ENCODE peak calls at places on chromosomes 3 and 15, in seven cellular contexts. V is psoas muscle, T is adipocyte, A is IMR-90, B is AG04450, I is lower lobe of right lung, U is right cardiac atrium. W is an unnamed sample. For H3K27me3 and H3K9me3, the result is how much of the 10 kb centered on the place peaks cover.

GRCh38 chr3:159751754-159752153 is 236.9 kb upstream of the IL12A start:
- DNase-seq in V (no peak), T (no peak), A (no peak), B (no peak), I (no peak), U (no peak), W (no peak)

GRCh38 chr3:15241341-15241740 is 35.3 kb downstream of the CAPN7 start:
- DNase-seq in V (peak), T (peak), A (no peak), B (no peak), I (no peak), U (peak), W (peak)

GRCh38 chr15:45118131-45118588 is 4.0 kb downstream of the DUOXA2 start:
- DNase-seq in V (peak), T (peak), A (peak), B (peak), I (peak), U (peak), W (peak)

GRCh38 chr3:108053025-108053424 is 37.8 kb downstream of the CD47 start:
- DNase-seq in V (no peak), T (no peak), A (no peak), B (no peak), I (peak), U (no peak), W (no peak)

GRCh38 chr3:69085543-69086132 is 901 bp downstream of the ARL6IP5 start:
- DNase-seq in V (peak), T (no peak), A (no peak), B (no peak), I (peak), U (no peak), W (peak)

GRCh38 chr3:171028025-171028778 is 1.7 kb upstream of the SLC2A2 start:
- DNase-seq in V (peak), T (peak), A (peak), B (peak), I (peak), U (peak), W (no peak)

GRCh38 chr3:21942328-21942727 is 191.3 kb upstream of the ZNF385D start:
- DNase-seq in V (no peak), T (peak), A (peak), B (peak), I (no peak), U (no peak), W (no peak)

GRCh38 chr3:46674031-46674592 is 19.4 kb downstream of the ALS2CL start:
- DNase-seq in V (no peak), T (no peak), A (no peak), B (no peak), I (peak), U (peak), W (no peak)

GRCh38 chr3:197430961-197431910 is 124.5 kb downstream of the BDH1 start:
- DNase-seq in V (no peak), T (peak), A (peak), B (no peak), I (no peak), U (no peak), W (no peak)

GRCh38 chr3:123186695-123187094 is 15.0 kb upstream of the SEC22A start:
- DNase-seq in V (no peak), T (no peak), A (no peak), B (no peak), I (no peak), U (no peak), W (no peak)

GRCh38 chr15:39376371-39376909 is 204.4 kb upstream of the THBS1 start:
- DNase-seq in V (no peak), T (peak), A (no peak), B (no peak), I (no peak), U (no peak), W (no peak)

GRCh38 chr15:79091204-79091867 is 756 bp upstream of the RASGRF1 start:
- DNase-seq in V (no peak), T (peak), A (peak), B (no peak), I (no peak), U (no peak), W (no peak)

GRCh38 chr15:71458089-71458660 is 342.9 kb downstream of the THSD4 start:
- DNase-seq in V (no peak), T (no peak), A (no peak), B (no peak), I (no peak), U (no peak), W (no peak)

GRCh38 chr3:112730210-112730609 is 89.3 kb upstream of the CCDC80 start:
- DNase-seq in V (no peak), T (no peak), A (peak), B (no peak), I (no peak), U (no peak), W (no peak)

GRCh38 chr15:51775967-51776816 is 24.8 kb downstream of the TMOD2 start:
- DNase-seq in V (no peak), T (peak), A (peak), B (peak), I (no peak), U (no peak), W (peak)

GRCh38 chr3:79651536-79652065 is 116.2 kb downstream of the ROBO1 start:
- DNase-seq in V (no peak), T (no peak), A (no peak), B (no peak), I (peak), U (no peak), W (peak)

GRCh38 chr3:134799393-134799792 is 4.3 kb downstream of the EPHB1 start:
- DNase-seq in V (no peak), T (peak), A (peak), B (no peak), I (no peak), U (no peak), W (no peak)

GRCh38 chr15:60795889-60796288 is 316.9 kb upstream of the ICE2 start:
- DNase-seq in V (no peak), T (no peak), A (no peak), B (no peak), I (no peak), U (no peak), W (no peak)

GRCh38 chr15:99974246-99974645 is 241.0 kb upstream of the LYSMD4 start:
- DNase-seq in V (no peak), T (no peak), A (no peak), B (no peak), I (no peak), U (no peak), W (no peak)

GRCh38 chr15:92901053-92901761 is 1.1 kb downstream of the CHD2 start:
- DNase-seq in V (no peak), T (no peak), A (no peak), B (no peak), I (no peak), U (no peak), W (no peak)

GRCh38 chr3:171810278-171811058 is at the start of gene PLD1:
- DNase-seq in V (peak), T (peak), A (peak), B (no peak), I (peak), U (peak), W (peak)

GRCh38 chr3:16205156-16205870 is 30.8 kb downstream of the GALNT15 start:
- DNase-seq in V (no peak), T (no peak), A (peak), B (no peak), I (no peak), U (no peak), W (no peak)

GRCh38 chr3:127763337-127763736 is 59.0 kb downstream of the MGLL start:
- DNase-seq in V (no peak), T (no peak), A (no peak), B (no peak), I (no peak), U (peak), W (no peak)

DNA sequence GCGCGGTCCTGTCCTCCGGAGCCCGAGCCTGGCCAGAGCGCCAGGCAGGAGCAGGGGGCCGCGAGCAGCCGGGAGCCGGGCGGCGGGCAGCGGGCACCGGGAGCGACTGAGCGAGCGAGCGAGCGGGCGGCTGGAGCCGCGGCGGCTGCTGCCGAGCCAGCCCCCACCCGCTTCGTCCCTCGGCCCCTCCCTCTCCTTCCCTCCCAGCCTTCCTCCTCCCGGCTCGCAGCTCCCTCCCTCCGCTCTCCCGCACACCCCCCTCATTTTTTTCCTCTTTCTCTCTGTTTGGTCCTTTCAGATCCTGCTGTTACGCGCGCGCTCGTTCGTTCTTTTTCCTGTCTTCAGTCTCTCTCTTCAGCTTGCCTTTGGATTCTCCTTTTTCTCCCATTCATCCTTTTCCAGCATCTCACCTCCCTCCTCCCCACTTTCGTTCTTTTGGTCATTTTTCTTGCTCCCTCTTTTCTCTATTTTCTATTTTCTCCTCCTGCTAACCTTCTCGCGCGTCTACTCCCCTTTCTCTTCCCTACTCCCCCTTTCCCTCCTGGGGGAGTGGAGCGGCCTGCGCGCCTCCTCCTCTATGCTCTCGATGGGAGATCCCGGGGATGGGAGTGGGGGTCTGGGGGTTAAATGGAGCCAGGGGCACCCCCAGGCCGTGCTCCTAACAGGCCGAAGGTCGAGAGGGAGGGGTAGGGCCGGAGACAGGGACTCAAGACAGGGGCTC is at the start of gene MEGF11:
- DNase-seq in V (peak), T (peak), A (peak), B (no peak), I (no peak), U (peak), W (peak)
- H3K27me3 ChIP-seq in V (half or more), T (half or more), A (half or more), B (half or more), I (half or more), U (under half), W (half or more)

DNA sequence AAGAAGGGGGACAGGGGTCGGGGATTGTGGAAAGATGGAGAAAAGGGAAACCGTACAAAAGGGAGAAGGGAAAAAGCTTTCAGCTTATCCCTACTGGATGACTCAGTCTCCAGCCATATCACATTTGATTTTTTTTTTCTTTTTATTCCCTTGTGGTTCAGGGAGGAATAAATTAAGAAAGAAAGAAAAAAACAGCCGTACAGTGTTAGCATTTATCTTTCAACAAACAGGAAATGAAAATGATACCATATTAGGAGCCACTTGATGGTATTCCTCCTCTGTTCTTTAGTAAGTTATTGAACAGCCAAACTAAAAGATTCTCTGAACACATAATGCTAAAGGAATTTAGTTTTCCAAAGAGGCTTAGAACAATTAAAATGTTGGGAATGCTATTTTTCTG is 594.4 kb downstream of the FOXP1 start:
- DNase-seq in V (no peak), T (peak), A (peak), B (no peak), I (no peak), U (no peak), W (no peak)
- H3K9me3 ChIP-seq in V (under half), T (under half), A (under half), B (under half), I (under half), U (under half), W (under half)

GRCh38 chr3:10406414-10406813 is 85.5 kb upstream of the SEC13 start:
- DNase-seq in V (no peak), T (no peak), A (no peak), B (no peak), I (no peak), U (no peak), W (no peak)

GRCh38 chr3:10404876-10405275 is 84.0 kb upstream of the SEC13 start:
- DNase-seq in V (no peak), T (no peak), A (no peak), B (no peak), I (no peak), U (no peak), W (no peak)

GRCh38 chr3:10401990-10402761 is 81.3 kb upstream of the SEC13 start:
- DNase-seq in V (no peak), T (no peak), A (no peak), B (no peak), I (no peak), U (no peak), W (no peak)

GRCh38 chr3:10405816-10406215 is 84.9 kb upstream of the SEC13 start:
- DNase-seq in V (no peak), T (no peak), A (no peak), B (no peak), I (no peak), U (no peak), W (no peak)

DNA sequence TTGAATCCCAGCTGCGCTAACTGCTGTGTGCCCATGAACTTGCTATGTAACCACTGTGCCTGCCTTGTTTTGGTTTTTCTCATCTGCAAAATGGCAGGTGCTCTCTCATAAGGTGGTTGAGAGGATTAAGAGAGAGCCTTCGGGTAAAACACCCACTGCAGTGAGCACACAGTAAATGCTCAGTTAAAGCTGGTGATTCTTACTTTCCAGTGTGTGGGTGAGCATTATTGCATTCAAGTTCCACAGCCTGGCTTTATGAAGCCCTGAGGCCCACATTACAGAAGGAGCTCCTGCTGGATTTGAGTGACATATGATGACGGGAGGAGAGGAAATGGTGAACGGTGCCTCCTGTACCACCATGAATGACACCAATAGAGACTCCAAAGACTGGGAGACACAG is 83.5 kb upstream of the SEC13 start:
- DNase-seq in V (no peak), T (no peak), A (no peak), B (no peak), I (no peak), U (no peak), W (no peak)
- H3K27me3 ChIP-seq in V (under half), T (under half), A (under half), B (under half), I (under half), U (under half), W (under half)

DNA sequence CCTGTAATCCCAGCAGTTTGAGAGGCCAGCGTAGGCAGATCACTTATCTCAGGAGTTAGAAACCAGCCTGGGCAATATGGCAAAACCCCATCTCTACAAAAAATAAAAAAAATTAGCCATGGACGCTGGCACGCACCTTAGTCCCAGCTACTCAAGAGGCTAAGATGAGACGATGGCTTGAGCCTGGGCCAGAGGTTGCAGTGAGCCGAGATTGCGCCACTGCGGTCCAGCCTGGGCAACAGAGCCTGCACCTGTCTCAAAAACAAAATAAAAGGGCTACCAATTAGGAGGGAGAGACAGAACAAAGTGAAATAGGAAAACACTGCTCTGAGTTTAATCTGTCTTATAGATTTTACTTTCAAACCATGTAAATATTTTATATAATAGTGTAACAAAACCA is 33.8 kb downstream of the MSL2 start:
- DNase-seq in V (peak), T (no peak), A (no peak), B (no peak), I (no peak), U (no peak), W (no peak)
- H3K9me3 ChIP-seq in V (under half), T (under half), A (under half), B (under half), I (under half), U (under half), W (under half)

GRCh38 chr15:25683911-25684310 is 179.2 kb downstream of the ATP10A start:
- DNase-seq in V (no peak), T (no peak), A (no peak), B (no peak), I (no peak), U (peak), W (no peak)

GRCh38 chr15:25683415-25683814 is 179.7 kb downstream of the ATP10A start:
- DNase-seq in V (no peak), T (no peak), A (no peak), B (no peak), I (no peak), U (peak), W (no peak)

GRCh38 chr15:25679964-25680658 is 183.0 kb downstream of the ATP10A start:
- DNase-seq in V (no peak), T (no peak), A (no peak), B (no peak), I (no peak), U (peak), W (no peak)

GRCh38 chr15:25680659-25680970 is 182.5 kb downstream of the ATP10A start:
- DNase-seq in V (no peak), T (no peak), A (no peak), B (no peak), I (no peak), U (no peak), W (no peak)

DNA sequence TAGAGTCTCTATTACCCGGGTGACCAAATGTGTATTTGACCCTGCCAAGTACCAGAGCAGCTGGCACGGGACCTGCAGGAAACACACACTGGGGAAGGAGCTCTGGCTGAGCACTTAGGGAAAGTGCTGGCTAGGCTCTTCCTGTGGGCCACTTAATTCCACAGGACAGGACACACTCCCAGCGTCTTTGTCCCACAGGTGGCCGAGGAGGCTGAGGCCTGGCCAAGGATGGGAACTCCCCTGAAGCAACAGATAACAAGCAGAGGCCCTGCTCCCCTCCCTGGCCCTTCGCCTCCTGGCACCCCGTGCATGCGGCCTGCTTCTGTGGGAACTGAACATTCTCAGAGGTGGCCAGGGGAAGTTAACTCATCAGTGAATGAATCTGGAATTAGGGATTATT is 180.8 kb downstream of the ATP10A start:
- DNase-seq in V (peak), T (no peak), A (no peak), B (no peak), I (no peak), U (peak), W (no peak)
- H3K27me3 ChIP-seq in V (under half), T (under half), A (under half), B (under half), I (under half), U (under half), W (under half)

GRCh38 chr3:177523072-177523675 is 325.9 kb upstream of the TBL1XR1 start:
- DNase-seq in V (no peak), T (no peak), A (no peak), B (no peak), I (no peak), U (no peak), W (no peak)

GRCh38 chr3:177522051-177522450 is 324.8 kb upstream of the TBL1XR1 start:
- DNase-seq in V (no peak), T (no peak), A (no peak), B (no peak), I (no peak), U (no peak), W (no peak)

GRCh38 chr3:177525414-177525813 is 328.1 kb upstream of the TBL1XR1 start:
- DNase-seq in V (no peak), T (no peak), A (no peak), B (no peak), I (no peak), U (no peak), W (no peak)

GRCh38 chr3:177524742-177525141 is 327.5 kb upstream of the TBL1XR1 start:
- DNase-seq in V (no peak), T (no peak), A (no peak), B (no peak), I (no peak), U (no peak), W (no peak)

GRCh38 chr3:177523991-177524438 is 326.7 kb upstream of the TBL1XR1 start:
- DNase-seq in V (no peak), T (peak), A (peak), B (no peak), I (no peak), U (no peak), W (no peak)
- H3K9me3 ChIP-seq in V (under half), T (under half), A (under half), B (under half), I (under half), U (under half), W (under half)

GRCh38 chr3:44525060-44525459 is 29.9 kb upstream of the ZKSCAN7 start:
- DNase-seq in V (no peak), T (no peak), A (no peak), B (no peak), I (no peak), U (no peak), W (no peak)
- H3K27me3 ChIP-seq in V (under half), T (under half), A (under half), B (under half), I (under half), U (under half), W (under half)

DNA sequence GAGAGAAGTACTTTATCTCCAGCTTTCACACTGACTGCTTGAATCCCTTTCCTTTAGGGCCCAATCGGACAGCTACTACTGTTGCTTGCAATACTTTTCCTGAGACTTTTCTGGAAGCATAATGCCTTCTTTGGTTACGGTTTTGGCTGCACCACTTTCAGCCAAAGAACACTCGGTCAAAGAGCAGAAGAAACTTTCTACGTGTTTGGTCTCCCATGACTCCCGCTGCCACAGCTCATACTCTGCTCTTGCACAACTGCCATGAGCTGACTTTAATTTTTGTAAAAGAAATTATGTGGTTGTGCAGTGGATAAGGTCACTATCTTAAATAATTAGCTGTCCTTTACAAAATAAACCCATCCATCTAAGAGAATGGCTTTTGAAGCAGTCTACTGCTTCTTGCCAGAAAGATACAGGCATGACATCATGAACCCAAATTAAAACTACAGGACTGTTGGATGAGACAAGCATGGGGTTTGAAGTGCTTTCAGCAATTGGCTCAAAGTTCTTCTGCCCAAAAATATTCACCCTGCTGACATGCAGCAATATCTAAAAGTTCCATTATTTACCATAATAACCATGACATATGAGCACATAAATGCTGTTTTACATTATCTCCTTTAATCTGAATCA is 42.0 kb downstream of the PROS1 start:
- DNase-seq in V (no peak), T (no peak), A (no peak), B (no peak), I (no peak), U (no peak), W (no peak)
- H3K9me3 ChIP-seq in V (under half), T (under half), A (under half), B (under half), I (under half), U (under half), W (under half)